ENCODE peak calls at places on chromosomes 13 and 19, in four cellular contexts. A is fibroblast of lung, B is neural progenitor cell, I is HepG2. E is an unnamed sample. For H3K4me1, the result is how much of the 10 kb centered on the place peaks cover.

GRCh38 chr13:26379831-26380230 is 125.9 kb downstream of the CDK8 start:
- DNase-seq in A (no peak), B (no peak), I (no peak), E (no peak)

GRCh38 chr13:110523838-110524237 is 37.7 kb downstream of the RAB20 start:
- DNase-seq in A (no peak), B (no peak), I (no peak), E (no peak)

GRCh38 chr19:7679017-7679720 is 1.5 kb upstream of the TRAPPC5 start:
- DNase-seq in A (no peak), B (no peak), I (peak), E (no peak)

GRCh38 chr19:43950834-43951626 is at the start of gene ZNF221:
- DNase-seq in A (peak), B (peak), I (peak), E (peak)

GRCh38 chr19:8468761-8469458 is 24.1 kb downstream of the HNRNPM start:
- DNase-seq in A (peak), B (no peak), I (no peak), E (peak)

GRCh38 chr13:40680659-40681323 is 14.3 kb upstream of the FOXO1 start:
- DNase-seq in A (no peak), B (no peak), I (no peak), E (no peak)

GRCh38 chr13:45121421-45121820 is 1.1 kb downstream of the GTF2F2 start:
- DNase-seq in A (peak), B (peak), I (peak), E (no peak)

GRCh38 chr19:33248954-33249613 is 23.4 kb upstream of the SLC7A10 start:
- DNase-seq in A (no peak), B (no peak), I (peak), E (no peak)

GRCh38 chr13:29684441-29684840 is 89.0 kb upstream of the SLC7A1 start:
- DNase-seq in A (no peak), B (no peak), I (no peak), E (peak)

GRCh38 chr19:38793186-38793585 is 4.2 kb downstream of the LGALS7B start:
- DNase-seq in A (peak), B (no peak), I (no peak), E (no peak)

GRCh38 chr19:32238076-32238475 is 107.3 kb upstream of the ZNF507 start:
- DNase-seq in A (no peak), B (no peak), I (no peak), E (no peak)

GRCh38 chr19:39264306-39265290 is 3.6 kb upstream of the IFNL2 start:
- DNase-seq in A (no peak), B (peak), I (no peak), E (no peak)

GRCh38 chr13:47521895-47522487 is 479.1 kb downstream of the SUCLA2 start:
- DNase-seq in A (peak), B (no peak), I (no peak), E (no peak)

GRCh38 chr13:21138561-21138960 is 37.8 kb downstream of the SKA3 start:
- DNase-seq in A (no peak), B (no peak), I (no peak), E (no peak)

GRCh38 chr13:61414686-61415664 is 674 bp downstream of the PCDH20 start:
- DNase-seq in A (peak), B (peak), I (peak), E (peak)

GRCh38 chr13:33330483-33330882 is 44.9 kb upstream of the STARD13 start:
- DNase-seq in A (no peak), B (no peak), I (no peak), E (no peak)

GRCh38 chr13:23411706-23412105 is 21.8 kb downstream of the SACS start:
- DNase-seq in A (no peak), B (no peak), I (no peak), E (no peak)

GRCh38 chr19:4673216-4673615 is 3.1 kb upstream of the MYDGF start:
- DNase-seq in A (no peak), B (no peak), I (no peak), E (no peak)

GRCh38 chr13:46797468-46798237 is 692 bp upstream of the ESD start:
- DNase-seq in A (no peak), B (peak), I (peak), E (no peak)

GRCh38 chr19:1389033-1389940 is 5.6 kb downstream of the NDUFS7 start:
- DNase-seq in A (no peak), B (no peak), I (no peak), E (no peak)

GRCh38 chr13:113526466-113527220 is 36.1 kb upstream of the DCUN1D2 start:
- DNase-seq in A (no peak), B (no peak), I (no peak), E (no peak)

GRCh38 chr19:39401549-39402416 is 4.9 kb upstream of the ZFP36 start:
- DNase-seq in A (peak), B (peak), I (peak), E (peak)

GRCh38 chr19:28634031-28634328 is 579.0 kb downstream of the UQCRFS1 start:
- DNase-seq in A (no peak), B (no peak), I (no peak), E (no peak)

GRCh38 chr13:98411617-98412310 is 165.1 kb downstream of the STK24 start:
- DNase-seq in A (no peak), B (no peak), I (no peak), E (no peak)

GRCh38 chr13:104015646-104016396 is 949.6 kb upstream of the SLC10A2 start:
- DNase-seq in A (peak), B (no peak), I (no peak), E (peak)

GRCh38 chr19:35714601-35715354 is 3.0 kb upstream of the KMT2B start:
- DNase-seq in A (no peak), B (peak), I (peak), E (no peak)

GRCh38 chr13:67299072-67299635 is 69.0 kb upstream of the PCDH9 start:
- DNase-seq in A (peak), B (no peak), I (no peak), E (peak)

GRCh38 chr19:39053276-39054090 is 21.1 kb upstream of the FBXO27 start:
- DNase-seq in A (no peak), B (no peak), I (peak), E (no peak)

GRCh38 chr19:511101-511841 is 4.0 kb downstream of the TPGS1 start:
- DNase-seq in A (no peak), B (peak), I (no peak), E (peak)

GRCh38 chr13:102948006-102948405 is 102.2 kb downstream of the ERCC5 start:
- DNase-seq in A (peak), B (peak), I (no peak), E (no peak)

GRCh38 chr19:406121-406711 is 2.7 kb downstream of the C2CD4C start:
- DNase-seq in A (no peak), B (no peak), I (no peak), E (no peak)

GRCh38 chr19:52524086-52524485 is 3.4 kb upstream of the ZNF808 start:
- DNase-seq in A (no peak), B (no peak), I (no peak), E (no peak)

GRCh38 chr13:95536629-95537241 is 15.8 kb upstream of the CLDN10 start:
- DNase-seq in A (peak), B (no peak), I (no peak), E (no peak)

GRCh38 chr19:46573679-46574522 is 27.2 kb upstream of the CALM3 start:
- DNase-seq in A (no peak), B (no peak), I (peak), E (no peak)

GRCh38 chr19:46578450-46578849 is 22.7 kb upstream of the CALM3 start:
- DNase-seq in A (no peak), B (no peak), I (no peak), E (no peak)

GRCh38 chr19:46580247-46580646 is 20.9 kb upstream of the CALM3 start:
- DNase-seq in A (no peak), B (no peak), I (no peak), E (no peak)

GRCh38 chr19:46574533-46574932 is 26.6 kb upstream of the CALM3 start:
- DNase-seq in A (no peak), B (peak), I (no peak), E (peak)

DNA sequence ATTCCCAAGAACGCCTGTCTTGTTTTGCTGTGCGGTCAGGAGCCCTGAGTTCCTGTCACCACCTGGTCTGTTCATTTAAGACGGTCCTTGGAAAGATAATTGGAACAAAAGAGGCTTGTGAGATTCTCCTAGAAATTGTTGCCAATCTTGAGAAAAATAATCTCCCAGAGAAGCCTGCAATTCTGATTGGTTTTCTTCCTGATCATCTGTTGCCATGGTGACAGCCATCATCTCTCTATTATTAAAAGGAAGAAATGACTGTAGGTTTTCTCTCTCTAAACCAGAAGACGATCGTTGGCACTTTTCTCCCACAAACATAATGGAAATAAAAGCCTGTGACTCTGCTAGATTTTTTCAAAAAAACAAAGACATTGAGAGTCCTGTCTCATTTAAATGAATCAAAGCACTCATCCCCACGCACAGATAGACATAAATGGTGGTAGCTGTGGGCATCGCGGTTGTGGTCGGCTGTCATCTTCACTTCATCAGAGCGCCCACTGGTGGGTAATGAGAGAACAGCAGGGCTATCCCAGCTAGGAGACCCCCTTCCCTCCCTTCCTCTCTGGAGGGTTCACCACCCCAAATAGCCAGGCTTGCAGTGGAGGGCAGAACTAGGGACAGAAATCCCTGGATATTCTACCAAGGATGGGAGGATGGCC is 21.7 kb upstream of the CALM3 start:
- DNase-seq in A (no peak), B (peak), I (no peak), E (no peak)
- H3K4me2 ChIP-seq in A (no peak), B (no peak), I (no peak), E (no peak)

GRCh38 chr13:25171170-25171516 is 945 bp downstream of the AMER2 start:
- DNase-seq in A (no peak), B (no peak), I (no peak), E (no peak)
- TF ChIP-seq EZH2 in A (peak), B (peak), I (no peak), E (peak)

GRCh38 chr19:3054972-3055740 is 7.1 kb downstream of the TLE5 start:
- DNase-seq in A (no peak), B (no peak), I (no peak), E (peak)
- H3K4me1 ChIP-seq in A (under half), B (under half), I (under half), E (under half)

GRCh38 chr13:44050450-44051063 is 170.9 kb downstream of the LACC1 start:
- DNase-seq in A (peak), B (no peak), I (peak), E (no peak)
- H3K4me2 ChIP-seq in A (no peak), B (no peak), I (no peak), E (no peak)

DNA sequence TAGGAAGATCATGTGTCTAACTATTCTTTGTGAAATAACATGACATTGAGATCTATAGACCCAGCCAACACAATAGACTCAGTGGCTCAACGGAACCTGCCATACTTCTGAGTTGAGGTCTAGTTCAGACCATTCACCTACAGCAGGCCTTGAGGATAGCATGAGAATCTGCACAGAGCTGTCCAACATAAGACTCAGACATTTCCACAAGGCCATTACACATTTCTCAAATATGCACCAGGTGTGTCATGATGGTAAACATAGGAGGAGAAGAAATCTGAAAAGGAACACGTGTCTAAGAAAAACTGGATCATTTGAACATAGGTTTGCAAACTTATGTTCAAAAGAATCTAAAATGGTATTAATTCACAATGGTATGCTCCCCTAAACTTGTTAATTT is 421.4 kb downstream of the SLITRK6 start:
- DNase-seq in A (no peak), B (no peak), I (no peak), E (no peak)
- TF ChIP-seq EZH2 in A (no peak), B (no peak), I (no peak), E (no peak)